ENCODE peak calls at places on chromosomes 2 and 18, in four cellular contexts. A is WERI-Rb-1, Y is endothelial cell, G is progenitor cell of endocrine pancreas. K is an unnamed sample.

GRCh38 chr2:182283512-182283911 is 143.3 kb downstream of the PDE1A start:
- DNase-seq in A (no peak), Y (no peak), G (no peak), K (no peak)

GRCh38 chr18:49446481-49446880 is 14.0 kb downstream of the DYM start:
- DNase-seq in A (no peak), Y (no peak), G (no peak), K (no peak)

GRCh38 chr2:25728559-25728958 is 55.2 kb upstream of the DTNB start:
- DNase-seq in A (no peak), Y (no peak), G (no peak), K (no peak)

GRCh38 chr2:85777441-85777861 is 23.7 kb downstream of the ATOH8 start:
- DNase-seq in A (no peak), Y (no peak), G (no peak), K (no peak)

GRCh38 chr2:221161186-221161585 is 410.9 kb downstream of the EPHA4 start:
- DNase-seq in A (no peak), Y (no peak), G (no peak), K (no peak)

GRCh38 chr2:217790681-217791392 is 212.0 kb downstream of the TNS1 start:
- DNase-seq in A (no peak), Y (no peak), G (no peak), K (no peak)

GRCh38 chr2:217527586-217528202 is 475.1 kb downstream of the TNS1 start:
- DNase-seq in A (no peak), Y (no peak), G (no peak), K (no peak)

GRCh38 chr2:58539973-58540372 is 298.8 kb upstream of the FANCL start:
- DNase-seq in A (no peak), Y (no peak), G (no peak), K (no peak)

GRCh38 chr2:235951980-235952379 is 216.2 kb downstream of the GBX2 start:
- DNase-seq in A (no peak), Y (no peak), G (no peak), K (no peak)

GRCh38 chr2:84980263-84980983 is 9.5 kb downstream of the KCMF1 start:
- DNase-seq in A (no peak), Y (no peak), G (no peak), K (no peak)

GRCh38 chr18:3653263-3653858 is 203.4 kb downstream of the TGIF1 start:
- DNase-seq in A (no peak), Y (no peak), G (no peak), K (no peak)

GRCh38 chr2:26597197-26597596 is 44.0 kb downstream of the CIB4 start:
- DNase-seq in A (no peak), Y (no peak), G (no peak), K (no peak)

GRCh38 chr2:11330457-11331142 is 13.8 kb downstream of the ROCK2 start:
- DNase-seq in A (no peak), Y (no peak), G (no peak), K (no peak)

GRCh38 chr2:165274698-165275097 is 35.5 kb downstream of the SCN2A start:
- DNase-seq in A (no peak), Y (no peak), G (no peak), K (no peak)

GRCh38 chr2:144671695-144672094 is 151.8 kb upstream of the ZEB2 start:
- DNase-seq in A (no peak), Y (no peak), G (no peak), K (no peak)

GRCh38 chr2:98334439-98335078 is 11.7 kb upstream of the CNGA3 start:
- DNase-seq in A (no peak), Y (no peak), G (no peak), K (no peak)

GRCh38 chr2:76193098-76193497 is 482.4 kb upstream of the GCFC2 start:
- DNase-seq in A (no peak), Y (no peak), G (no peak), K (no peak)

GRCh38 chr2:181615086-181615635 is 41.7 kb downstream of the CERKL start:
- DNase-seq in A (peak), Y (no peak), G (no peak), K (no peak)

GRCh38 chr2:3242747-3243369 is 134.8 kb downstream of the EIPR1 start:
- DNase-seq in A (no peak), Y (no peak), G (no peak), K (no peak)

GRCh38 chr2:106336740-106337139 is 131.5 kb downstream of the RGPD3 start:
- DNase-seq in A (no peak), Y (no peak), G (no peak), K (no peak)

GRCh38 chr2:132562245-132562644 is 107.8 kb downstream of the LYPD1 start:
- DNase-seq in A (no peak), Y (no peak), G (no peak), K (no peak)

GRCh38 chr2:181937473-181937872 is 45.9 kb downstream of the ITPRID2 start:
- DNase-seq in A (no peak), Y (no peak), G (no peak), K (no peak)

GRCh38 chr2:145123606-145124005 is 603.7 kb upstream of the ZEB2 start:
- DNase-seq in A (peak), Y (no peak), G (no peak), K (no peak)

GRCh38 chr2:84875213-84875560 is 5.7 kb downstream of the TRABD2A start:
- DNase-seq in A (no peak), Y (no peak), G (no peak), K (no peak)

GRCh38 chr2:238106339-238106697 is 6.2 kb downstream of the ESPNL start:
- DNase-seq in A (peak), Y (no peak), G (no peak), K (peak)

GRCh38 chr2:235343869-235344268 is 150.0 kb upstream of the AGAP1 start:
- DNase-seq in A (no peak), Y (no peak), G (no peak), K (no peak)

GRCh38 chr2:120348134-120349103 is 2.5 kb downstream of the INHBB start:
- DNase-seq in A (no peak), Y (no peak), G (no peak), K (no peak)

GRCh38 chr2:105821428-105822125 is 76.9 kb downstream of the NCK2 start:
- DNase-seq in A (no peak), Y (no peak), G (no peak), K (no peak)

GRCh38 chr18:36460854-36461253 is 163.3 kb downstream of the FHOD3 start:
- DNase-seq in A (no peak), Y (no peak), G (no peak), K (no peak)

GRCh38 chr2:188725981-188726380 is 248.2 kb upstream of the COL3A1 start:
- DNase-seq in A (no peak), Y (no peak), G (no peak), K (no peak)

GRCh38 chr2:164826293-164827243 is 15.1 kb downstream of the COBLL1 start:
- DNase-seq in A (no peak), Y (no peak), G (no peak), K (no peak)

GRCh38 chr2:158385646-158386045 is 70.9 kb downstream of the CCDC148 start:
- DNase-seq in A (no peak), Y (no peak), G (no peak), K (no peak)

GRCh38 chr2:26666671-26667070 is 25.5 kb upstream of the CIB4 start:
- DNase-seq in A (peak), Y (no peak), G (no peak), K (no peak)

GRCh38 chr2:121897335-121897970 is 142.0 kb downstream of the TSN start:
- DNase-seq in A (peak), Y (peak), G (no peak), K (no peak)

GRCh38 chr2:113981404-113982134 is 91.7 kb downstream of the ACTR3 start:
- DNase-seq in A (no peak), Y (no peak), G (no peak), K (no peak)

GRCh38 chr2:74261204-74261864 is 62.9 kb downstream of the MTHFD2 start:
- DNase-seq in A (peak), Y (peak), G (peak), K (no peak)
- TF ChIP-seq CTCF in A (peak), Y (peak), G (peak), K (peak)

GRCh38 chr18:61582205-61582710 is 249.0 kb downstream of the CDH20 start:
- DNase-seq in A (no peak), Y (no peak), G (no peak), K (no peak)
- TF ChIP-seq CTCF in A (no peak), Y (peak), G (no peak), K (no peak)

DNA sequence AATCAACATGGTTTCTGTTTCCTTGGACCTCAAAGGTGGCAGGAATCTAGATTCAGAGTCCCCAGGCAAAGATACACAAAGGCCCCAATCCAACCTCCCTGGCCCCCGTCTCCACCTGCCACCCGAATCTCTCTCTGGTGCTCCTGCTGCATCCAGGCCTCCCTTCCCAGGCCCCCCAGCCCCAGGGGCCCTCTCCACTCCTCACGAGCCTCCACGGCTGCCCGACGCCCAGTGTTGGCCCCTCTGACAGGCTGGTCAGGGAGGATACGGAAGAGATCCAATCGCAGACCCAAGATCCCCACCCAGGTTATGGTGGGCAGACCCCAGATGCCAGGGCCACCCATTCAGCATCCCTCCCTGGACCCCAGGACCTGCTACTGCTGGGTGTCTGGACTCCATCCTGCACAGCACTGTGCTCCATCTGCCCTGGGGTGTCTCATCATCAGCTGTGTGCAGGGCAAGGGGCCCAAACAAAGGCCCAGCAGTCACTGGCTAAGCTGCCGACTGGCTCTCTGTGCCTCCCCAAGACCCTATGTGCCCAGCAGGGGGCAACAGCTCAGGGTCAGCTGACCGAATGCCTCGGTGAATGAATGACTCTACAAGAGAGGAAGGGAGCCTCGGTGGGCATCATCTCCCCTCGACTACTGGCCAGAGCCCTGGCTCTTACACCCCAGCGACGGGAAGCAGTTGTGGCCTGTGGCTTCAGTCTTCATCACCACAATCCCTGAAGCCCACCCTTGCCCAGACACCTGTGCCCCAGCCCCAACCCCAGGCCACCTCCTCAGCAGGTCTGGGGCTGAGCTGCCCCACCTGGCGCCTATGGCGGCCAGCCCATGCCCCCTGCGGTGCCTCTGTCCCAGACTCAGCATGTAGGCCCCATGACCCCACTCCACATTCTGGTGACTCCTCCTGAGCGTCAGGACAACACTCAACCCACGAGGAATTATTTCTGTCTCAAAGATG is 2.0 kb upstream of the GPR17 start:
- DNase-seq in A (no peak), Y (no peak), G (no peak), K (no peak)
- TF ChIP-seq CTCF in A (peak), Y (no peak), G (peak), K (no peak)

GRCh38 chr2:216146573-216146972 is 37.4 kb downstream of the XRCC5 start:
- DNase-seq in A (no peak), Y (no peak), G (no peak), K (no peak)
- TF ChIP-seq CTCF in A (no peak), Y (no peak), G (no peak), K (no peak)

DNA sequence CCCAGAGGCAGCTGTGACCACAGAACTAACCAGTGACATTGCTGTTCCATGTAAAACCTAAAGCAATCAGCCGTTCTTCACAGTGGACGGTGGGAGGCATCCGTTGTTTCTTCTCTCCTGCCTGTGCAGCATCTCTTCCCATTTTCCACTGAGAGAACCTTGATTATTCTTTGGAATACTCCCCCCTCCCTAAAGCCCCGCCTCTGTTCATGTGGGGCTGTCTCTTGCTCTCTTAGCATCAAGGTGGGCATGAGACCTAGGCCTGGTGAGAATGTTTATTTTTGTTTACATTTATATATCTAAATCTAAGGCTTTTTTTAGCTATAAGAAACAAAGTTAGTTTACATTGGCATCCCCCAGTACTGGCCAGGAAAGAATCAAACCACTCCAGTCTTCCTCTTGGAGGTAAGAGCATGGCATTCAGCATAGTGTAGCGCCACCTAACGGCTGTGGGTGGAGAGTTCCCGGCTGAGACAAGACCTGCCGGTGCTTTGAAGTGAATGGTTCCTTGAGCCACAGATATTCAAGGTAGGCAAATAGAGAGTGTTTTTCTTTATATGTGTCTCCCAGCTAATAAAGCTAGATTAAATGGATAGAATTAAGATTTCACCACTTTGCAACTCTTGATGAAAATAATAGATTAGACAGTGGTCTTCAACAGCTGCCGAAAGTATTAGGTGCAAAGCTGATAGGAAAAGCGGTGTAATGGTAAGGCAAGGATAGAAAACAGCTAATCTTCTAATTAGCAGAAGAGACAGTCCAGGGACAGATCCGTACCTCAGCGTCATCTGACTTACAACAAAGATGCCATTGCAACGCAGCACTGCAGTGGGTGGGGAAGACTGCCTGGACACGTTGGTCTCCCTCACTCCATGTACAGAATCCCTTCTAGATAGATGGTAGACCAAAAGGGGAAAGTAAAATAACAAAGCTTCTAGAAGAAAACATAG is 219.6 kb upstream of the RAB12 start:
- DNase-seq in A (peak), Y (peak), G (peak), K (no peak)
- TF ChIP-seq CTCF in A (peak), Y (peak), G (peak), K (peak)

DNA sequence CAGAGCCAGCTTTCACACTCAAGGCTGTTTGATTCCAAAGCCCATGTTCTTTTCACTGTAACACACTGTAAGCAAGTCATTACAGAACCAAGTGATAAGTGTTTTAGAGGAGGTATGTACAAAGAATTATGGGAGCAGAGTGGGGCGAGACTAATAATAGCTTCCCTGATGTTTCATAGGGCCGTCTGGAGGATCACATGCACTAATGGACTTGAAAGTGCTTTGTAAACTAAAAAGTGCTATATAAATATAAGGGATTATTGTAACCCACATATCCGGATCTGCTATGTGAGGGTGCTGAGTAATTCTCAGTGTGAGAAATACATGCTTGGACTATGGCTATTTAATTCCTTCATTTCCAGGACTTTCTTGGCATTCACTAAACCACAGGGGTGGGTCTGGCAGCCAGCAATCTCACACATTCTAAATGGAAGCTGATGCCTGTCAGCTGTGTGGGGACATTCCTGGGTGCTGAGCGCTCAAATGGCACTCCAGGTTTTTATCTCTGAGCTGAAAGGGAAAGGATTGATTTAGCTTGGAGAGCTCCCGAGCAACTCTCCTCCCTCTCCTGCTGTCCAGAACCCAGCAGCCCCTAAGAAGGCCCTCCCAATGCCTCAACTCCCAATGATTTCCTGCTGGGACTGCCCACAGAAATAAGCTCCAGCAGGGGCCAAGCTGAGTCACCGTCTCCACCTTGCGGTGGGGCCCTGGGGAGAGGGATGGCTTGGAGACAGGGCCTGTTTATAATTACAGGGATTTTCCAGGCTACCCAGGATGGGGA is 222.8 kb downstream of the SOX11 start:
- DNase-seq in A (peak), Y (peak), G (peak), K (no peak)
- TF ChIP-seq CTCF in A (peak), Y (no peak), G (peak), K (no peak)

GRCh38 chr2:108396845-108397244 is 19.1 kb downstream of the SULT1C4 start:
- DNase-seq in A (peak), Y (no peak), G (no peak), K (no peak)
- TF ChIP-seq CTCF in A (no peak), Y (no peak), G (no peak), K (peak)

GRCh38 chr18:47932603-47933002 is 2.1 kb upstream of the SMAD2 start:
- DNase-seq in A (peak), Y (no peak), G (no peak), K (no peak)
- TF ChIP-seq CTCF in A (peak), Y (no peak), G (no peak), K (no peak)

DNA sequence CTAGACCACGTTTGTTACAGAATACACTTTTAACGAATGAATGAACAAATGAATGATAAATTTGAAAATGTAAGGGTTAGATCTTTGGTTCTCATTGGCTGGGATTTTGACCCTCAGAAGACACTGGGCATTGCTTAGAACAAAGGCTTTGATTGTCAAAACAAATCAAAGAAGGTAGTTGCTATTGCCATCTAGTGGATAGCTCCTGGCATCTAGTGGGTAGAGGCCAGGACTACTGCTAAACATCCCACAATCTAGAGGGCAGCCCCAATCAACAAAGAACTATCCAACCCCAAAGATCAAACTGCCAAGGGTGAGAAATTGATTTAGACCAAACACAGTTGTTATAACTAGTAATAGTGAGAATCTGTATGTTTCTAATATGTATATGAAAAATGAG is 552.3 kb downstream of the KCNJ3 start:
- DNase-seq in A (no peak), Y (no peak), G (no peak), K (no peak)
- TF ChIP-seq CTCF in A (peak), Y (no peak), G (peak), K (peak)

K was measured in type B pancreatic cell.